ENCODE peak calls at places on chromosomes 16 and 17, in six cellular contexts. P, J, E, R, D and W are unnamed samples.

GRCh38 chr16:88437367-88437964 is 15.6 kb upstream of the ZFPM1 start:
- DNase-seq in P (peak; percentile 20), J (peak; percentile 69), E (peak; percentile 75), R (no peak), D (peak; percentile 59), W (peak; percentile 87)

GRCh38 chr17:60832206-60832605 is 154.6 kb downstream of the BCAS3 start:
- DNase-seq in P (no peak), J (peak; percentile 5), E (no peak), R (no peak), D (no peak), W (no peak)

GRCh38 chr17:56184650-56185049 is 31.4 kb downstream of the ANKFN1 start:
- DNase-seq in P (no peak), J (no peak), E (no peak), R (no peak), D (no peak), W (no peak)

GRCh38 chr16:26413780-26414179 is 652.9 kb upstream of the C16orf82 start:
- DNase-seq in P (no peak), J (no peak), E (no peak), R (no peak), D (no peak), W (no peak)

GRCh38 chr17:54063639-54064038 is 240.9 kb downstream of the KIF2B start:
- DNase-seq in P (no peak), J (no peak), E (no peak), R (no peak), D (no peak), W (no peak)

GRCh38 chr16:56892705-56893104 is 27.7 kb downstream of the SLC12A3 start:
- DNase-seq in P (no peak), J (no peak), E (no peak), R (no peak), D (no peak), W (no peak)

GRCh38 chr16:69406780-69407331 is 17.6 kb upstream of the CYB5B start:
- DNase-seq in P (no peak), J (no peak), E (no peak), R (no peak), D (no peak), W (no peak)

GRCh38 chr17:4710693-4711634 is 532 bp downstream of the ARRB2 start:
- DNase-seq in P (no peak), J (no peak), E (no peak), R (no peak), D (no peak), W (no peak)

GRCh38 chr17:21351366-21352065 is 24.6 kb upstream of the KCNJ12 start:
- DNase-seq in P (no peak), J (no peak), E (no peak), R (no peak), D (no peak), W (no peak)

GRCh38 chr16:67198238-67198734 is 645 bp upstream of the ELMO3 start:
- DNase-seq in P (peak; percentile 50), J (peak; percentile 75), E (peak; percentile 60), R (no peak), D (no peak), W (peak; percentile 83)

GRCh38 chr17:61444831-61445230 is 7.4 kb upstream of the TBX4 start:
- DNase-seq in P (peak; percentile 16), J (peak; percentile 2), E (no peak), R (no peak), D (peak; percentile 44), W (no peak)

GRCh38 chr17:35666967-35667552 is 64.4 kb upstream of the RASL10B start:
- DNase-seq in P (no peak), J (peak; percentile 10), E (no peak), R (no peak), D (no peak), W (no peak)